ENCODE peak calls at places on chromosomes 16 and 17, in seven cellular contexts. D is BJ; N is neural progenitor cell; H is activated B cell treated with CpG ODN at 0.5 μM for 24 hours; S is left colon; O is effector CD8-positive, alpha-beta T cell; X is nucleus accumbens. I is an unnamed sample.

GRCh38 chr17:18968945-18969887 is 17.3 kb downstream of the SLC5A10 start:
- DNase-seq in D (no peak), N (no peak), H (no peak), S (peak), O (no peak), X (no peak), I (no peak)

GRCh38 chr17:63487014-63487339 is 10.1 kb downstream of the ACE start:
- DNase-seq in D (no peak), N (no peak), H (no peak), S (no peak), O (no peak), X (no peak), I (no peak)

GRCh38 chr16:5024632-5025031 is 9.1 kb downstream of the NAGPA start:
- DNase-seq in D (no peak), N (peak), H (no peak), S (peak), O (no peak), X (no peak), I (no peak)

GRCh38 chr16:12902511-12903324 is 1.3 kb downstream of the SHISA9 start:
- DNase-seq in D (no peak), N (peak), H (no peak), S (no peak), O (no peak), X (peak), I (no peak)

GRCh38 chr16:80852261-80852872 is 48.0 kb upstream of the CDYL2 start:
- DNase-seq in D (no peak), N (peak), H (no peak), S (peak), O (no peak), X (no peak), I (no peak)

GRCh38 chr16:86378128-86378527 is 132.2 kb upstream of the FOXF1 start:
- DNase-seq in D (no peak), N (no peak), H (no peak), S (no peak), O (no peak), X (no peak), I (no peak)

GRCh38 chr17:1714980-1715802 is 5.0 kb upstream of the TLCD2 start:
- DNase-seq in D (peak), N (peak), H (no peak), S (peak), O (peak), X (no peak), I (no peak)

GRCh38 chr17:49431743-49432142 is 17.1 kb upstream of the PHB1 start:
- DNase-seq in D (no peak), N (no peak), H (no peak), S (no peak), O (no peak), X (no peak), I (no peak)

GRCh38 chr17:57415737-57416354 is 159.5 kb downstream of the MSI2 start:
- DNase-seq in D (no peak), N (no peak), H (no peak), S (no peak), O (no peak), X (no peak), I (no peak)

I was measured in GM18507.